ENCODE peak calls at places on chromosomes 2 and 18, in seven cellular contexts. O, F, K, Z, R, L and Q are unnamed samples.

GRCh38 chr18:58353581-58353980 is 275.3 kb downstream of the ALPK2 start:
- DNase-seq in L (no peak), O (no peak), R (no peak), Z (no peak), K (no peak), F (no peak), Q (no peak)

GRCh38 chr18:65359479-65359878 is 391.3 kb upstream of the CDH7 start:
- DNase-seq in F (no peak), K (no peak), L (no peak), R (no peak), O (no peak), Z (no peak), Q (no peak)

GRCh38 chr2:131042161-131042775 is 51.0 kb downstream of the FAM168B start:
- DNase-seq in K (no peak), L (peak), R (no peak), O (no peak), Z (no peak), F (peak), Q (peak)

GRCh38 chr2:207341816-207342215 is 176.1 kb upstream of the KLF7 start:
- DNase-seq in F (no peak), K (no peak), L (no peak), Z (no peak), R (no peak), O (peak), Q (no peak)

GRCh38 chr18:48946329-48946835 is 4.4 kb downstream of the SMAD7 start:
- DNase-seq in R (no peak), O (peak), F (no peak), L (no peak), Z (no peak), K (no peak), Q (no peak)

GRCh38 chr2:120722603-120723421 is 12.9 kb upstream of the GLI2 start:
- DNase-seq in L (no peak), K (no peak), R (no peak), F (peak), O (no peak), Z (no peak), Q (no peak)

GRCh38 chr18:10086458-10086857 is 172.6 kb downstream of the VAPA start:
- DNase-seq in F (peak), L (no peak), Z (no peak), O (peak), K (no peak), R (no peak), Q (no peak)

GRCh38 chr2:226985227-226985946 is 149.5 kb downstream of the RHBDD1 start:
- DNase-seq in K (no peak), Z (no peak), L (peak), R (peak), F (peak), O (peak), Q (no peak)

GRCh38 chr18:54558609-54559585 is 32.1 kb upstream of the DYNAP start:
- DNase-seq in K (no peak), F (peak), O (peak), L (peak), Z (no peak), R (no peak), Q (no peak)

GRCh38 chr2:219350938-219351280 is 18.4 kb upstream of the RESP18 start:
- DNase-seq in F (no peak), K (no peak), Z (no peak), R (no peak), L (no peak), O (peak), Q (no peak)

GRCh38 chr2:173192071-173192470 is 116.4 kb downstream of the MAP3K20 start:
- DNase-seq in R (no peak), Z (no peak), K (no peak), O (no peak), L (no peak), F (no peak), Q (no peak)

GRCh38 chr2:72915907-72916742 is 1.2 kb upstream of the EMX1 start:
- DNase-seq in R (peak), L (peak), F (peak), Z (no peak), O (peak), K (no peak), Q (peak)

GRCh38 chr2:174138161-174138560 is 110.2 kb downstream of the OLA1 start:
- DNase-seq in L (no peak), F (no peak), O (no peak), K (no peak), R (no peak), Z (no peak), Q (no peak)

GRCh38 chr2:54595161-54595803 is 128.2 kb upstream of the EML6 start:
- DNase-seq in R (peak), O (no peak), Z (no peak), K (no peak), F (no peak), L (no peak), Q (no peak)

GRCh38 chr2:120847700-120848321 is 112.1 kb downstream of the GLI2 start:
- DNase-seq in Z (no peak), R (no peak), L (peak), O (peak), K (no peak), F (peak), Q (no peak)

GRCh38 chr2:162007447-162008040 is 66.5 kb downstream of the DPP4 start:
- DNase-seq in L (no peak), F (peak), R (no peak), O (no peak), Z (no peak), K (no peak), Q (no peak)

GRCh38 chr2:206160124-206160806 is 570 bp downstream of the EEF1B2 start:
- DNase-seq in K (no peak), F (peak), R (no peak), O (peak), L (no peak), Z (no peak), Q (no peak)

GRCh38 chr2:223973606-223974005 is 16.3 kb downstream of the MRPL44 start:
- DNase-seq in R (no peak), K (no peak), L (no peak), F (no peak), Z (no peak), O (no peak), Q (no peak)

GRCh38 chr18:9673296-9674251 is 34.5 kb upstream of the RAB31 start:
- DNase-seq in K (peak), F (peak), R (peak), O (no peak), L (peak), Z (no peak), Q (peak)

GRCh38 chr2:95008311-95008710 is 17.2 kb upstream of the MAL start:
- DNase-seq in F (no peak), R (no peak), O (no peak), Z (no peak), L (no peak), K (no peak), Q (no peak)

GRCh38 chr2:236623816-236624215 is 54.2 kb downstream of the ACKR3 start:
- DNase-seq in K (no peak), R (no peak), L (no peak), F (no peak), O (no peak), Z (no peak), Q (no peak)

GRCh38 chr2:238505119-238505891 is 78.6 kb downstream of the ASB1 start:
- DNase-seq in K (no peak), Z (no peak), L (no peak), F (no peak), O (no peak), R (no peak), Q (no peak)

GRCh38 chr2:172995323-172996244 is 80.1 kb upstream of the MAP3K20 start:
- DNase-seq in O (no peak), F (peak), R (no peak), K (no peak), Z (no peak), L (no peak), Q (no peak)

GRCh38 chr2:65397122-65397521 is 35.3 kb downstream of the SPRED2 start:
- DNase-seq in K (no peak), F (peak), Z (no peak), L (no peak), R (no peak), O (no peak), Q (no peak)

GRCh38 chr2:119426801-119427395 is 4.8 kb upstream of the TMEM37 start:
- DNase-seq in F (no peak), Z (no peak), R (peak), O (no peak), L (no peak), K (no peak), Q (no peak)

GRCh38 chr2:112876971-112877361 is 34.0 kb upstream of the IL37 start:
- DNase-seq in L (no peak), Z (no peak), K (no peak), F (no peak), O (no peak), R (no peak), Q (no peak)

GRCh38 chr18:5895886-5896740 is 791 bp upstream of the TMEM200C start:
- DNase-seq in L (no peak), K (no peak), Z (no peak), F (peak), O (peak), R (peak), Q (peak)

GRCh38 chr2:233799087-233799665 is 21.0 kb downstream of the MROH2A start:
- DNase-seq in K (no peak), R (peak), L (peak), F (no peak), O (no peak), Z (no peak), Q (peak)

GRCh38 chr18:47247036-47247832 is 4.2 kb downstream of the SKOR2 start:
- DNase-seq in R (no peak), Z (no peak), L (no peak), O (no peak), F (no peak), K (no peak), Q (no peak)

GRCh38 chr2:8146329-8147048 is 535.4 kb upstream of the ID2 start:
- DNase-seq in Z (no peak), O (peak), F (no peak), K (no peak), L (peak), R (peak), Q (no peak)

GRCh38 chr2:36965751-36966369 is 476 bp downstream of the STRN start:
- DNase-seq in F (peak), Z (peak), R (no peak), K (peak), L (peak), O (peak), Q (no peak)

GRCh38 chr2:16661536-16661935 is 4.1 kb downstream of the CYRIA start:
- DNase-seq in L (no peak), O (no peak), R (no peak), Z (no peak), K (no peak), F (no peak), Q (no peak)

GRCh38 chr2:15766303-15766861 is 174.0 kb upstream of the MYCN start:
- DNase-seq in R (peak), L (no peak), O (no peak), F (no peak), K (no peak), Z (no peak), Q (no peak)

GRCh38 chr2:207459990-207460757 is 69.6 kb upstream of the CREB1 start:
- DNase-seq in F (no peak), Z (no peak), O (no peak), L (no peak), R (no peak), K (no peak), Q (no peak)

GRCh38 chr2:3041841-3042600 is 335.6 kb downstream of the EIPR1 start:
- DNase-seq in F (no peak), O (no peak), R (peak), K (no peak), L (peak), Z (no peak), Q (peak)

GRCh38 chr18:67428805-67429204 is 87.7 kb downstream of the DSEL start:
- DNase-seq in L (no peak), F (peak), K (no peak), R (no peak), Z (no peak), O (no peak), Q (no peak)

GRCh38 chr2:191320881-191321280 is 75.7 kb downstream of the MYO1B start:
- DNase-seq in R (no peak), L (no peak), K (no peak), O (no peak), F (no peak), Z (no peak), Q (no peak)